ENCODE peak calls at places on chromosomes 16 and 17, in eight cellular contexts. Q is OCI-LY7, W is mucosa of descending colon, T is skeletal muscle cell, G is cardiac fibroblast, J is neural progenitor cell, V is astrocyte of the spinal cord, D is aorta. Z is an unnamed sample.

GRCh38 chr16:4660454-4661007 is 32.8 kb upstream of the NUDT16L1 start:
- DNase-seq in Q (no peak), W (peak; percentile 77), T (peak; percentile 30), G (peak; percentile 66), J (no peak), V (peak; percentile 68), D (no peak), Z (peak; percentile 11)

GRCh38 chr16:23941963-23942564 is 106.3 kb downstream of the PRKCB start:
- DNase-seq in Q (no peak), W (no peak), T (no peak), G (no peak), J (no peak), V (no peak), D (no peak), Z (no peak)

GRCh38 chr17:11140028-11140427 is 101.0 kb upstream of the SHISA6 start:
- DNase-seq in Q (no peak), W (no peak), T (no peak), G (no peak), J (no peak), V (no peak), D (no peak), Z (no peak)

GRCh38 chr17:13792314-13792713 is 190.6 kb upstream of the HS3ST3A1 start:
- DNase-seq in Q (no peak), W (no peak), T (peak; percentile 56), G (peak; percentile 46), J (no peak), V (peak; percentile 66), D (no peak), Z (peak; percentile 18)

GRCh38 chr17:77915594-77916021 is 42.9 kb upstream of the TNRC6C start:
- DNase-seq in Q (no peak), W (no peak), T (no peak), G (no peak), J (peak; percentile 1), V (no peak), D (peak; percentile 22), Z (no peak)

GRCh38 chr16:15498427-15499175 is 64.2 kb downstream of the BMERB1 start:
- DNase-seq in Q (no peak), W (no peak), T (peak; percentile 11), G (no peak), J (peak; percentile 39), V (peak; percentile 31), D (no peak), Z (no peak)

GRCh38 chr16:64138621-64139020 is 983.2 kb downstream of the CDH11 start:
- DNase-seq in Q (no peak), W (no peak), T (no peak), G (no peak), J (no peak), V (no peak), D (no peak), Z (no peak)

GRCh38 chr17:30334421-30334820 is 564 bp upstream of the TMIGD1 start:
- DNase-seq in Q (no peak), W (no peak), T (no peak), G (peak; percentile 44), J (no peak), V (no peak), D (no peak), Z (no peak)

GRCh38 chr16:79885320-79885719 is 284.8 kb upstream of the MAF start:
- DNase-seq in Q (no peak), W (no peak), T (no peak), G (no peak), J (no peak), V (no peak), D (no peak), Z (no peak)

GRCh38 chr17:74742153-74742515 is 5.1 kb downstream of the RAB37 start:
- DNase-seq in Q (peak; percentile 93), W (peak; percentile 84), T (no peak), G (no peak), J (no peak), V (no peak), D (no peak), Z (no peak)

GRCh38 chr17:19508327-19508867 is 25.3 kb upstream of the SLC47A1 start:
- DNase-seq in Q (peak; percentile 68), W (peak; percentile 76), T (no peak), G (no peak), J (peak; percentile 53), V (no peak), D (peak; percentile 84), Z (no peak)

GRCh38 chr16:73202176-73202729 is 154.3 kb upstream of the ZFHX3 start:
- DNase-seq in Q (no peak), W (peak; percentile 64), T (peak; percentile 94), G (peak; percentile 93), J (no peak), V (peak; percentile 94), D (no peak), Z (peak; percentile 92)

GRCh38 chr16:58678269-58678668 is 6.3 kb downstream of the SLC38A7 start:
- DNase-seq in Q (no peak), W (no peak), T (no peak), G (no peak), J (no peak), V (no peak), D (no peak), Z (no peak)

GRCh38 chr16:17416461-17417221 is 54.1 kb downstream of the XYLT1 start:
- DNase-seq in Q (peak; percentile 92), W (peak; percentile 61), T (no peak), G (peak; percentile 26), J (no peak), V (peak; percentile 48), D (no peak), Z (no peak)

GRCh38 chr17:2610640-2611175 is 17.3 kb downstream of the PAFAH1B1 start:
- DNase-seq in Q (no peak), W (no peak), T (no peak), G (no peak), J (no peak), V (no peak), D (no peak), Z (no peak)

GRCh38 chr17:51322390-51323029 is 62.2 kb downstream of the UTP18 start:
- DNase-seq in Q (peak; percentile 65), W (no peak), T (no peak), G (peak; percentile 54), J (peak; percentile 70), V (no peak), D (no peak), Z (no peak)

GRCh38 chr16:82088483-82088882 is 53.4 kb downstream of the HSD17B2 start:
- DNase-seq in Q (no peak), W (no peak), T (no peak), G (no peak), J (no peak), V (no peak), D (no peak), Z (no peak)

DNA sequence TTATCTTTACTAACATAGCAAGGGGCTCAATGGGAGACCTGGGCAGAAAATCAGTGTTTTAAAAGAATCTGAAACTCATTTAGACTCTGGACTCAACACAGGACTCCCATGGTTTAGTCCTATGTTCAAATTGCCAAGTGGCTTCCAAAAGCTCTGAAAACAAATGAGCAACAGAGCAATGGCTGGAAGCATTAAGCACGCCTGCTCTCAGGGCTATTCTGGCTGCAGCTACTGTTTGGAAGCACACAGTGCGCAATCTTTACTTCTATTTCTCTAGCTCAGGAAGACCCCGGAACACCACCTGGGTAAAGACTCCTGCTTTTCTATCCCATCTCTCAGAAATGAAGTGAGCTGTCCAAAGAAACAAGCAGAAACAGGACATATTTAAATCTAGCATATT is 162.1 kb downstream of the AATF start:
- DNase-seq in Q (no peak), W (no peak), T (no peak), G (no peak), J (peak; percentile 41), V (no peak), D (no peak), Z (no peak)
- H3K4me3 ChIP-seq in Q (no peak overlapping the region), W (no peak overlapping the region), T (no peak overlapping the region), G (no peak overlapping the region), J (no peak overlapping the region), V (no peak overlapping the region), D (no peak overlapping the region), Z (no peak overlapping the region)

DNA sequence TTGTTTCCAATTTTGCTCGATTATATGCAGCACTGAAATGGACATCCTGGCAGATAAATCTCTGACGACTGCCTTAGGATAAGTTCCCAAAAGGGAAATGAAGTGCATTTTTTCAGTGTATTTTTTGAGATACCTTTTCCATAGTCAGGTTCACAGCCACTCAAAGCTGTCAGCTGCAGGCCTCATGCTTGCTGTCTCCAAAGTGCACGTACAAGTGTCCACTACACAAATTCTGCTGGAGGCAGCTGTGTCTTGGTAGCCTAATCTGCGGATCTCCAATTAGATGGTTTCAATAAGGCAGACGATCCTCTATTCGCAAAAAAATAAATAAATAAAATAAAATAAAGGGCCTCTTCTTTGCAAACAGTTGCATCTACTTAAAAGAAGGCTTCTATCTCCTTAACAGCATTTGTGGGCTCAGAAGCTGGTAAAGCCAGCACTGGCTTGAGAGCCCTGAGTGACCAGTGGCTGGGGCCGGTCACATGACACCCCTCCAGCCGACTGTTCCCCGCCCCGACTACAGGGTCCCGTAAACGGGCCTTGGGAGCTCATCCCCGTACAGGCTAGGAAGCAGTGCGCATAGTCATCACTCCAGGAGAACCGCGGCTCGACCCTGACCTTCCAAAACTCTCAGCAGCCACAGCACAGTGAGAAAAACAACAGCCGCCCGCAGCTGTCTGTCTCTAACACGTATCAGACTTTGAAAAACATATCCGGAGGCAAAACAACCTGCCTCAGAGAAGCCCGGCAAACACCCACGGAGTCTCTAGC is 18.8 kb downstream of the RPH3AL start:
- DNase-seq in Q (no peak), W (peak; percentile 65), T (no peak), G (peak; percentile 27), J (peak; percentile 74), V (peak; percentile 12), D (peak; percentile 85), Z (no peak)
- H3K4me3 ChIP-seq in Q (no peak overlapping the region), W (no peak overlapping the region), T (no peak overlapping the region), G (no peak overlapping the region), J (no peak overlapping the region), V (no peak overlapping the region), D (no peak overlapping the region), Z (no peak overlapping the region)

GRCh38 chr17:68013385-68013784 is 17.1 kb upstream of the C17orf58 start:
- DNase-seq in Q (no peak), W (no peak), T (no peak), G (no peak), J (no peak), V (no peak), D (no peak), Z (no peak)
- H3K4me3 ChIP-seq in Q (no peak overlapping the region), W (no peak overlapping the region), T (no peak overlapping the region), G (no peak overlapping the region), J (no peak overlapping the region), V (no peak overlapping the region), D (no peak overlapping the region), Z (no peak overlapping the region)

GRCh38 chr17:79252886-79253285 is 178.3 kb downstream of the ENGASE start:
- DNase-seq in Q (no peak), W (no peak), T (no peak), G (no peak), J (no peak), V (no peak), D (no peak), Z (no peak)

GRCh38 chr17:79255926-79256325 is 181.3 kb downstream of the ENGASE start:
- DNase-seq in Q (no peak), W (no peak), T (no peak), G (no peak), J (no peak), V (no peak), D (no peak), Z (no peak)

GRCh38 chr17:79255471-79255870 is 180.8 kb downstream of the ENGASE start:
- DNase-seq in Q (no peak), W (no peak), T (no peak), G (no peak), J (no peak), V (no peak), D (no peak), Z (no peak)

GRCh38 chr17:79258042-79258441 is 183.4 kb downstream of the ENGASE start:
- DNase-seq in Q (no peak), W (no peak), T (no peak), G (no peak), J (no peak), V (no peak), D (no peak), Z (no peak)

GRCh38 chr17:79255046-79255445 is 180.4 kb downstream of the ENGASE start:
- DNase-seq in Q (no peak), W (no peak), T (no peak), G (no peak), J (no peak), V (no peak), D (no peak), Z (no peak)
- H3K4me3 ChIP-seq in Q (no peak overlapping the region), W (no peak overlapping the region), T (no peak overlapping the region), G (no peak overlapping the region), J (no peak overlapping the region), V (no peak overlapping the region), D (no peak overlapping the region), Z (no peak overlapping the region)

Z was measured in astrocyte of the cerebellum.